ENCODE peak calls at places on chromosome 13, in six cellular contexts. One of them, this sample, is unnamed.

GRCh38 chr13:26517931-26518330 is 39.6 kb upstream of the WASF3 start:
- DNase-seq in left ventricle myocardium inferior: no peak
- DNase-seq in GM12865: no peak
- DNase-seq in astrocyte of the cerebellum: no peak
- DNase-seq in epithelial cell of esophagus: no peak
- DNase-seq in cardiac muscle cell: no peak
- DNase-seq in this sample: peak

GRCh38 chr13:21964686-21965085 is 293.8 kb downstream of the FGF9 start:
- DNase-seq in epithelial cell of esophagus: no peak
- DNase-seq in cardiac muscle cell: no peak
- DNase-seq in GM12865: no peak
- DNase-seq in astrocyte of the cerebellum: no peak
- DNase-seq in left ventricle myocardium inferior: no peak
- DNase-seq in this sample: no peak

GRCh38 chr13:91144054-91144453 is 203.4 kb upstream of the MIR17HG start:
- DNase-seq in left ventricle myocardium inferior: no peak
- DNase-seq in GM12865: no peak
- DNase-seq in epithelial cell of esophagus: no peak
- DNase-seq in astrocyte of the cerebellum: no peak
- DNase-seq in cardiac muscle cell: no peak
- DNase-seq in this sample: no peak

GRCh38 chr13:99382428-99383133 is 75.4 kb upstream of the GPR183 start:
- DNase-seq in astrocyte of the cerebellum: no peak
- DNase-seq in cardiac muscle cell: no peak
- DNase-seq in left ventricle myocardium inferior: no peak
- DNase-seq in epithelial cell of esophagus: peak
- DNase-seq in GM12865: no peak
- DNase-seq in this sample: no peak

GRCh38 chr13:100523994-100524393 is 64.6 kb downstream of the GGACT start:
- DNase-seq in cardiac muscle cell: no peak
- DNase-seq in astrocyte of the cerebellum: no peak
- DNase-seq in epithelial cell of esophagus: no peak
- DNase-seq in GM12865: no peak
- DNase-seq in left ventricle myocardium inferior: no peak
- DNase-seq in this sample: no peak

GRCh38 chr13:76523740-76524382 is 362.3 kb downstream of the KCTD12 start:
- DNase-seq in epithelial cell of esophagus: no peak
- DNase-seq in astrocyte of the cerebellum: no peak
- DNase-seq in GM12865: peak
- DNase-seq in left ventricle myocardium inferior: no peak
- DNase-seq in cardiac muscle cell: no peak
- DNase-seq in this sample: no peak

GRCh38 chr13:51063909-51064308 is 47.2 kb downstream of the C13orf42 start:
- DNase-seq in left ventricle myocardium inferior: no peak
- DNase-seq in astrocyte of the cerebellum: no peak
- DNase-seq in epithelial cell of esophagus: no peak
- DNase-seq in GM12865: no peak
- DNase-seq in cardiac muscle cell: no peak
- DNase-seq in this sample: no peak

GRCh38 chr13:27289016-27289665 is 18.5 kb downstream of the RASL11A start:
- DNase-seq in GM12865: no peak
- DNase-seq in astrocyte of the cerebellum: no peak
- DNase-seq in cardiac muscle cell: no peak
- DNase-seq in left ventricle myocardium inferior: no peak
- DNase-seq in epithelial cell of esophagus: no peak
- DNase-seq in this sample: no peak

GRCh38 chr13:111008351-111008750 is 93.5 kb upstream of the ANKRD10 start:
- DNase-seq in GM12865: no peak
- DNase-seq in epithelial cell of esophagus: no peak
- DNase-seq in astrocyte of the cerebellum: no peak
- DNase-seq in left ventricle myocardium inferior: no peak
- DNase-seq in cardiac muscle cell: no peak
- DNase-seq in this sample: no peak

GRCh38 chr13:77055158-77055557 is 28.2 kb upstream of the FBXL3 start:
- DNase-seq in left ventricle myocardium inferior: no peak
- DNase-seq in astrocyte of the cerebellum: no peak
- DNase-seq in epithelial cell of esophagus: no peak
- DNase-seq in GM12865: no peak
- DNase-seq in cardiac muscle cell: no peak
- DNase-seq in this sample: no peak

DNA sequence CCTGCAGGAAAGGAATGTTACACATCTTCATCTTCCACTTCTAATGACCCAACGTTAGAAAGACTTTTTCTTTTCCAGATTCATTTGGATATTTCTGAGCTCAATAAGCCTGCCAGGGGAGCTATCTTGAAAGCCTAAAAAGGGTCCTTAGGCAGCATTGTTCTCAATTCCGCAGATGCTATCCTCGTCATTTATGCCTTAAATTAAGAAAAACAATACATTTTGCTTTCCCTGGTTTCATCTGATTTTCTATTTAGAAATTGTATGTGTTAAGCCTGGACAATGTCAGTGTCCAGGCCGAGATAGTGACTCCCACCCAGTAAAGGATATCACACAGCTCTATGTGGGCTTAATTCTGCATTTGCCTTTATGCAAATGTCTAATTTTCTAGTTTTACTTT is 721.3 kb downstream of the DIAPH3 start:
- DNase-seq in left ventricle myocardium inferior: no peak
- DNase-seq in astrocyte of the cerebellum: no peak
- DNase-seq in epithelial cell of esophagus: no peak
- DNase-seq in cardiac muscle cell: no peak
- DNase-seq in GM12865: no peak
- DNase-seq in this sample: no peak
- H3K4me3 ChIP-seq in left ventricle myocardium inferior: no peak
- H3K4me3 ChIP-seq in astrocyte of the cerebellum: no peak
- H3K4me3 ChIP-seq in epithelial cell of esophagus: no peak
- H3K4me3 ChIP-seq in cardiac muscle cell: no peak
- H3K4me3 ChIP-seq in GM12865: no peak
- H3K4me3 ChIP-seq in this sample: no peak

GRCh38 chr13:55160911-55161310 is 1979.8 kb upstream of the PRR20A start:
- DNase-seq in cardiac muscle cell: no peak
- DNase-seq in left ventricle myocardium inferior: no peak
- DNase-seq in epithelial cell of esophagus: no peak
- DNase-seq in astrocyte of the cerebellum: no peak
- DNase-seq in GM12865: no peak
- DNase-seq in this sample: no peak

DNA sequence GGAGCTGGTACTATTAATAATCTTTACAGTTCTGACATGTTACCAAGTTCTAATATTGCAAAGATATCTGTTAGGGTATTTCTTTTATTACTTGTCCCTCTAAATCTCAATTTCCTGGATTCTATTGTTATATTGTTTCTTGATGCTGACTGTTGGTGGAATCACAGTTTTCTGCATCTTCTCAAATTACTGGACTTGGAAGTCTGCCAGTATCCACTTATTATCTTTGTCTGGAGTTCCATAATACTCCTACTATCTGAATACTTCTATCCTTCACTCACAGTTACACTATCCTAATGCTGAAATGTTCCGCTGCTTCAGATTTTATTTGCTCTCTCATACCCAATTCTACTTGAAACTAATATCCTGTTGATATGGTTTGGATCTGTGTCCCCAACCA is 1985.7 kb upstream of the PRR20A start:
- DNase-seq in cardiac muscle cell: no peak
- DNase-seq in GM12865: no peak
- DNase-seq in epithelial cell of esophagus: no peak
- DNase-seq in left ventricle myocardium inferior: no peak
- DNase-seq in astrocyte of the cerebellum: no peak
- DNase-seq in this sample: no peak
- TF ChIP-seq CTCF in cardiac muscle cell: no peak
- TF ChIP-seq CTCF in GM12865: no peak
- TF ChIP-seq CTCF in epithelial cell of esophagus: no peak
- TF ChIP-seq CTCF in left ventricle myocardium inferior: no peak
- TF ChIP-seq CTCF in astrocyte of the cerebellum: no peak
- TF ChIP-seq CTCF in this sample: no peak

DNA sequence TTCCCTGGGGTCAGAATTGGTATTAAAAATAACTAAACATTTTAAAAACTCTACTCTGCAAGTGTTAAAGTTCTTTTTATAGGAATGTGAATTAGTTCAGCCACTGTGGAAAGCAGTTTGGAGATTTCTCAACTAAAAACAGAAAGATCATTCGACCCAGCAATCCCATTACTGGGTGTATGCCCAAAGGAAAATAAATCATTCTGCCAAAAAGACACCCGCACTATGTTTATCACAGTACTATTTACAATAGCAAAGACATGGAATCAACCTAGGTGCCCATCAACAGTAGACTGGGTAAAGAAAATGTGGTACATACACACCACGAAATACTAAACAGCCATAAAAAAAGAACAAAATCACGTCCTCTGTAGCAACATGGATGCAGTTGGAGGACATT is 657 bp upstream of the THSD1 start:
- DNase-seq in GM12865: no peak
- DNase-seq in left ventricle myocardium inferior: no peak
- DNase-seq in epithelial cell of esophagus: no peak
- DNase-seq in cardiac muscle cell: no peak
- DNase-seq in astrocyte of the cerebellum: no peak
- DNase-seq in this sample: no peak
- H3K4me3 ChIP-seq in GM12865: no peak
- H3K4me3 ChIP-seq in left ventricle myocardium inferior: peak
- H3K4me3 ChIP-seq in epithelial cell of esophagus: peak
- H3K4me3 ChIP-seq in cardiac muscle cell: no peak
- H3K4me3 ChIP-seq in astrocyte of the cerebellum: peak
- H3K4me3 ChIP-seq in this sample: no peak

GRCh38 chr13:30021611-30022010 is 171.2 kb upstream of the UBL3 start:
- DNase-seq in astrocyte of the cerebellum: no peak
- DNase-seq in GM12865: no peak
- DNase-seq in epithelial cell of esophagus: peak
- DNase-seq in cardiac muscle cell: no peak
- DNase-seq in left ventricle myocardium inferior: no peak
- DNase-seq in this sample: no peak
- TF ChIP-seq CTCF in astrocyte of the cerebellum: no peak
- TF ChIP-seq CTCF in GM12865: no peak
- TF ChIP-seq CTCF in epithelial cell of esophagus: no peak
- TF ChIP-seq CTCF in cardiac muscle cell: no peak
- TF ChIP-seq CTCF in left ventricle myocardium inferior: no peak
- TF ChIP-seq CTCF in this sample: no peak

GRCh38 chr13:43058318-43058674 is 34.9 kb downstream of the DNAJC15 start:
- DNase-seq in epithelial cell of esophagus: peak
- DNase-seq in astrocyte of the cerebellum: no peak
- DNase-seq in cardiac muscle cell: peak
- DNase-seq in left ventricle myocardium inferior: no peak
- DNase-seq in GM12865: no peak
- DNase-seq in this sample: no peak

GRCh38 chr13:43054803-43055802 is 31.7 kb downstream of the DNAJC15 start:
- DNase-seq in epithelial cell of esophagus: peak
- DNase-seq in left ventricle myocardium inferior: no peak
- DNase-seq in GM12865: peak
- DNase-seq in astrocyte of the cerebellum: no peak
- DNase-seq in cardiac muscle cell: peak
- DNase-seq in this sample: no peak

GRCh38 chr13:43061496-43062280 is 38.3 kb downstream of the DNAJC15 start:
- DNase-seq in astrocyte of the cerebellum: no peak
- DNase-seq in GM12865: no peak
- DNase-seq in epithelial cell of esophagus: peak
- DNase-seq in left ventricle myocardium inferior: no peak
- DNase-seq in cardiac muscle cell: no peak
- DNase-seq in this sample: no peak

GRCh38 chr13:43057653-43058317 is 34.4 kb downstream of the DNAJC15 start:
- DNase-seq in epithelial cell of esophagus: peak
- DNase-seq in cardiac muscle cell: peak
- DNase-seq in left ventricle myocardium inferior: no peak
- DNase-seq in astrocyte of the cerebellum: peak
- DNase-seq in GM12865: peak
- DNase-seq in this sample: no peak

GRCh38 chr13:43058836-43059235 is 35.5 kb downstream of the DNAJC15 start:
- DNase-seq in epithelial cell of esophagus: no peak
- DNase-seq in astrocyte of the cerebellum: no peak
- DNase-seq in cardiac muscle cell: peak
- DNase-seq in left ventricle myocardium inferior: no peak
- DNase-seq in GM12865: no peak
- DNase-seq in this sample: no peak
- H3K4me3 ChIP-seq in epithelial cell of esophagus: no peak
- H3K4me3 ChIP-seq in astrocyte of the cerebellum: no peak
- H3K4me3 ChIP-seq in cardiac muscle cell: no peak
- H3K4me3 ChIP-seq in left ventricle myocardium inferior: peak
- H3K4me3 ChIP-seq in GM12865: no peak
- H3K4me3 ChIP-seq in this sample: no peak

DNA sequence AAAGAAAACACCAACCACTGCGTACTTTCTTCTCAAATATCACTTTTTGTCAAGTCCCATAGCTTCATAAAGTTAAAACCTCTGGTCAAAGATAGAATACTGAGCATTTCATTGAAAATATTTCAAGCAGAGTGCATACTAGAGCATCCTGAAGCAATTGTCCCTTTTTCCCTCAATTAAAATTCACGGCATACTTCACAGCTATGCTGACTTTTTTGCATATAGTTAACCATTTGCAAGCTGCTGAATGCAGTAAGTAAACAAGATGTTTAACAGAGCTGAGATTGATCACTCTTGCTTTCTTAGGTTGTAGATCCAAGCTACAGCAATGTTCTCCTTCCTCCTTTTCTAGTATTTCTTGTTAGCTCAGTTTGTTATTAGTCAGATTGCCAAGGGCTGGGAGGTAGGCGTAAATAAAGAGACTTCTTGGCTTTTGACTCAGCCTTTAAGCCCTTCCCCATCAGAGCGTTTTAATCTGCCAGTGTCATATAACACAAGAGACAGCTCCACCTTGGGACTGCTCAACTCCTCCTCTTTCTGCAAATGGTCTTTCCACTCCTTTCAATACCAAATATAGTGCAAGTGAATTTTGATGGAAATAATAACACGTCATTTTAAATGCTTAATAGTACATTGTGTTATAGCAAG is at the start of gene SLITRK6:
- DNase-seq in GM12865: no peak
- DNase-seq in left ventricle myocardium inferior: no peak
- DNase-seq in cardiac muscle cell: peak
- DNase-seq in epithelial cell of esophagus: peak
- DNase-seq in astrocyte of the cerebellum: peak
- DNase-seq in this sample: no peak
- TF ChIP-seq CTCF in GM12865: no peak
- TF ChIP-seq CTCF in left ventricle myocardium inferior: no peak
- TF ChIP-seq CTCF in cardiac muscle cell: no peak
- TF ChIP-seq CTCF in epithelial cell of esophagus: peak
- TF ChIP-seq CTCF in astrocyte of the cerebellum: peak
- TF ChIP-seq CTCF in this sample: no peak

GRCh38 chr13:94710081-94710809 is 2.1 kb downstream of the SOX21 start:
- DNase-seq in epithelial cell of esophagus: no peak
- DNase-seq in astrocyte of the cerebellum: no peak
- DNase-seq in GM12865: no peak
- DNase-seq in left ventricle myocardium inferior: no peak
- DNase-seq in cardiac muscle cell: no peak
- DNase-seq in this sample: no peak
- H3K4me3 ChIP-seq in epithelial cell of esophagus: peak
- H3K4me3 ChIP-seq in astrocyte of the cerebellum: no peak
- H3K4me3 ChIP-seq in GM12865: no peak
- H3K4me3 ChIP-seq in left ventricle myocardium inferior: peak
- H3K4me3 ChIP-seq in cardiac muscle cell: no peak
- H3K4me3 ChIP-seq in this sample: peak